ENCODE peak calls at places on chromosomes 1 and 21, in four cellular contexts. W is HS-27A, C is BJ, K is ELR. A is an unnamed sample.

GRCh38 chr1:161970633-161971032 is 53.0 kb downstream of the OLFML2B start:
- DNase-seq in W (no peak), C (no peak), K (no peak), A (no peak)

GRCh38 chr1:208088319-208088718 is 155.9 kb downstream of the PLXNA2 start:
- DNase-seq in W (no peak), C (no peak), K (peak; percentile 21), A (no peak)

GRCh38 chr1:10694274-10694632 is 102.2 kb downstream of the CASZ1 start:
- DNase-seq in W (peak; percentile 31), C (no peak), K (peak; percentile 40), A (no peak)

GRCh38 chr1:77888429-77889239 is at the start of gene NEXN:
- DNase-seq in W (peak; percentile 59), C (peak; percentile 19), K (peak; percentile 73), A (no peak)

GRCh38 chr21:44300262-44300959 is 558 bp downstream of the PFKL start:
- DNase-seq in W (peak; percentile 22), C (no peak), K (peak; percentile 63), A (peak; percentile 72)

GRCh38 chr1:227401562-227402342 is 83.5 kb upstream of the CDC42BPA start:
- DNase-seq in W (no peak), C (no peak), K (no peak), A (no peak)

GRCh38 chr1:213690341-213690917 is 297.3 kb upstream of the PROX1 start:
- DNase-seq in W (no peak), C (no peak), K (no peak), A (no peak)

GRCh38 chr1:33082575-33083112 is 1.7 kb downstream of the AZIN2 start:
- DNase-seq in W (no peak), C (no peak), K (peak; percentile 38), A (no peak)

GRCh38 chr1:225543350-225543749 is 109.6 kb downstream of the ENAH start:
- DNase-seq in W (no peak), C (no peak), K (no peak), A (no peak)

GRCh38 chr1:11521605-11522399 is 42.8 kb downstream of the DISP3 start:
- DNase-seq in W (no peak), C (no peak), K (no peak), A (no peak)

GRCh38 chr1:151311589-151312331 is 15.5 kb downstream of the PI4KB start:
- DNase-seq in W (peak; percentile 93), C (peak; percentile 97), K (peak; percentile 100), A (no peak)

A was measured in CMK.